ENCODE peak calls at places on chromosomes 5 and 9, in five cellular contexts. Y is fibroblast of villous mesenchyme; K is effector memory CD8-positive, alpha-beta T cell; N is Peyer's patch; T is Daoy. U is an unnamed sample.

GRCh38 chr5:133079048-133079447 is 27.2 kb downstream of the HSPA4 start:
- DNase-seq in Y (peak), T (no peak), N (no peak), K (no peak), U (no peak)

GRCh38 chr9:35733109-35733541 is 659 bp downstream of the CREB3 start:
- DNase-seq in Y (peak), N (no peak), T (peak), K (no peak), U (no peak)

GRCh38 chr5:2263763-2264162 is 381.0 kb upstream of the IRX4 start:
- DNase-seq in N (no peak), T (no peak), Y (no peak), K (no peak), U (no peak)

GRCh38 chr5:147973086-147973485 is 66.7 kb upstream of the C5orf46 start:
- DNase-seq in Y (no peak), T (no peak), N (no peak), K (no peak), U (no peak)

GRCh38 chr9:121736964-121737462 is 85.6 kb downstream of the DAB2IP start:
- DNase-seq in N (no peak), T (no peak), Y (no peak), K (no peak), U (no peak)

GRCh38 chr5:95799181-95799835 is 23.2 kb downstream of the GLRX start:
- DNase-seq in K (no peak), Y (peak), T (no peak), N (no peak), U (no peak)

GRCh38 chr5:163978897-163979296 is 473.5 kb downstream of the MAT2B start:
- DNase-seq in T (no peak), N (no peak), Y (no peak), K (no peak), U (no peak)

GRCh38 chr9:122125158-122125890 is 32.2 kb upstream of the TTLL11 start:
- DNase-seq in T (peak), Y (peak), K (peak), N (peak), U (peak)

GRCh38 chr5:150653145-150653761 is 7.8 kb upstream of the MYOZ3 start:
- DNase-seq in N (no peak), Y (no peak), K (no peak), T (peak), U (no peak)

GRCh38 chr9:114893221-114893620 is 37.2 kb downstream of the TNFSF8 start:
- DNase-seq in N (no peak), K (no peak), T (no peak), Y (no peak), U (peak)

GRCh38 chr5:159833846-159834245 is 82.4 kb upstream of the ADRA1B start:
- DNase-seq in K (no peak), Y (no peak), N (no peak), T (peak), U (no peak)

GRCh38 chr5:180366303-180366702 is 13.2 kb upstream of the GFPT2 start:
- DNase-seq in T (peak), N (no peak), Y (no peak), K (no peak), U (no peak)